ENCODE peak calls at places on chromosomes 16 and 17, in six cellular contexts. R is prostate gland, G is ELF-1, U is H9, C is NCI-H1105 treated with DMSO at 0.1 percent for 48 hours, V is T-cell. O is an unnamed sample.

GRCh38 chr17:38910325-38910724 is 15.1 kb upstream of the LASP1NB start:
- DNase-seq in G (no peak), U (peak), C (no peak), V (no peak), R (no peak), O (no peak)

GRCh38 chr16:86664518-86665318 is 86.4 kb downstream of the FOXL1 start:
- DNase-seq in R (no peak), G (peak), V (no peak), C (no peak), U (no peak), O (no peak)

GRCh38 chr16:3289998-3290673 is 6.8 kb downstream of the ZNF263 start:
- DNase-seq in R (no peak), U (no peak), V (no peak), C (no peak), G (no peak), O (no peak)

GRCh38 chr17:60167095-60167741 is 17.4 kb downstream of the CA4 start:
- DNase-seq in U (no peak), V (no peak), R (no peak), G (no peak), C (no peak), O (no peak)

GRCh38 chr17:48878920-48879898 is 13.4 kb upstream of the ATP5MC1 start:
- DNase-seq in R (peak), V (peak), C (peak), G (peak), U (peak), O (peak)

GRCh38 chr17:32593003-32593402 is 106.2 kb downstream of the CDK5R1 start:
- DNase-seq in G (no peak), R (no peak), C (no peak), V (no peak), U (no peak), O (no peak)

GRCh38 chr17:79117905-79118487 is 43.4 kb downstream of the ENGASE start:
- DNase-seq in U (no peak), R (no peak), V (no peak), G (no peak), C (no peak), O (no peak)

GRCh38 chr16:86604436-86605220 is 26.3 kb downstream of the FOXL1 start:
- DNase-seq in G (no peak), C (no peak), R (no peak), V (peak), U (no peak), O (peak)

GRCh38 chr17:42010898-42011516 is 6.2 kb downstream of the DNAJC7 start:
- DNase-seq in U (peak), C (no peak), G (peak), R (no peak), V (no peak), O (no peak)

GRCh38 chr16:80231888-80232287 is 308.9 kb upstream of the DYNLRB2 start:
- DNase-seq in R (no peak), V (no peak), C (no peak), U (no peak), G (no peak), O (no peak)

GRCh38 chr17:35605753-35606152 is 18.6 kb downstream of the AP2B1 start:
- DNase-seq in V (no peak), C (no peak), R (no peak), U (no peak), G (no peak), O (no peak)

GRCh38 chr17:81991684-81992513 is 14.5 kb downstream of the ASPSCR1 start:
- DNase-seq in R (peak), C (no peak), G (peak), U (peak), V (no peak), O (no peak)

GRCh38 chr17:83127431-83128160 is 48.2 kb downstream of the METRNL start:
- DNase-seq in G (no peak), R (no peak), C (no peak), U (peak), V (no peak), O (no peak)

GRCh38 chr16:9816644-9817043 is 365.6 kb downstream of the GRIN2A start:
- DNase-seq in R (no peak), U (no peak), V (no peak), C (no peak), G (no peak), O (no peak)

GRCh38 chr17:80953471-80954315 is 37.9 kb upstream of the CHMP6 start:
- DNase-seq in R (no peak), V (no peak), U (no peak), C (no peak), G (no peak), O (no peak)

GRCh38 chr16:82715160-82715559 is 88.4 kb downstream of the CDH13 start:
- DNase-seq in V (no peak), G (peak), R (peak), U (no peak), C (no peak), O (no peak)

O was measured in effector memory CD8-positive, alpha-beta T cell.